ENCODE peak calls at places on chromosomes 13 and 19, in five cellular contexts. One of them, this sample, is unnamed.

GRCh38 chr13:111659236-111659635 is 338.8 kb downstream of the TEX29 start:
- DNase-seq in T-helper 1 cell: no peak
- DNase-seq in caudate nucleus: no peak
- DNase-seq in foreskin keratinocyte: no peak
- DNase-seq in endothelial cell: no peak
- DNase-seq in this sample: no peak

GRCh38 chr13:74835579-74835978 is 646.4 kb downstream of the TBC1D4 start:
- DNase-seq in foreskin keratinocyte: no peak
- DNase-seq in T-helper 1 cell: no peak
- DNase-seq in endothelial cell: no peak
- DNase-seq in caudate nucleus: no peak
- DNase-seq in this sample: no peak

GRCh38 chr13:103200118-103200885 is 134.1 kb upstream of the SLC10A2 start:
- DNase-seq in foreskin keratinocyte: no peak
- DNase-seq in T-helper 1 cell: no peak
- DNase-seq in endothelial cell: no peak
- DNase-seq in caudate nucleus: no peak
- DNase-seq in this sample: no peak

GRCh38 chr19:57075801-57076492 is 43.8 kb upstream of the USP29 start:
- DNase-seq in foreskin keratinocyte: no peak
- DNase-seq in caudate nucleus: no peak
- DNase-seq in endothelial cell: no peak
- DNase-seq in T-helper 1 cell: no peak
- DNase-seq in this sample: peak; percentile 6

GRCh38 chr13:107099661-107100060 is 531.7 kb upstream of the ARGLU1 start:
- DNase-seq in caudate nucleus: no peak
- DNase-seq in endothelial cell: no peak
- DNase-seq in T-helper 1 cell: no peak
- DNase-seq in foreskin keratinocyte: peak; percentile 18
- DNase-seq in this sample: peak; percentile 28

GRCh38 chr19:8612807-8613171 is 2.3 kb upstream of the ADAMTS10 start:
- DNase-seq in foreskin keratinocyte: no peak
- DNase-seq in T-helper 1 cell: no peak
- DNase-seq in endothelial cell: no peak
- DNase-seq in caudate nucleus: no peak
- DNase-seq in this sample: no peak

GRCh38 chr13:83780201-83780600 is 102.1 kb downstream of the SLITRK1 start:
- DNase-seq in endothelial cell: peak; percentile 36
- DNase-seq in caudate nucleus: no peak
- DNase-seq in foreskin keratinocyte: peak; percentile 18
- DNase-seq in T-helper 1 cell: no peak
- DNase-seq in this sample: peak; percentile 59

GRCh38 chr19:7268737-7269098 is 25.5 kb downstream of the INSR start:
- DNase-seq in caudate nucleus: no peak
- DNase-seq in endothelial cell: no peak
- DNase-seq in T-helper 1 cell: no peak
- DNase-seq in foreskin keratinocyte: no peak
- DNase-seq in this sample: no peak

GRCh38 chr19:16076958-16077611 is 790 bp downstream of the TPM4 start:
- DNase-seq in endothelial cell: peak; percentile 55
- DNase-seq in caudate nucleus: peak; percentile 30
- DNase-seq in T-helper 1 cell: peak; percentile 56
- DNase-seq in foreskin keratinocyte: no peak
- DNase-seq in this sample: no peak

GRCh38 chr19:54209748-54210494 is 9.3 kb downstream of the RPS9 start:
- DNase-seq in T-helper 1 cell: no peak
- DNase-seq in caudate nucleus: peak; percentile 39
- DNase-seq in foreskin keratinocyte: peak; percentile 90
- DNase-seq in endothelial cell: no peak
- DNase-seq in this sample: peak; percentile 99

GRCh38 chr13:79861731-79862130 is 380.8 kb downstream of the NDFIP2 start:
- DNase-seq in foreskin keratinocyte: no peak
- DNase-seq in T-helper 1 cell: no peak
- DNase-seq in caudate nucleus: no peak
- DNase-seq in endothelial cell: no peak
- DNase-seq in this sample: no peak

This sample was measured in PC-3.